ENCODE peak calls at places on chromosomes 16 and 17, in eight cellular contexts. K is heart left ventricle, A is body of pancreas, X is endodermal cell, H is OCI-LY7, W is WERI-Rb-1, P is cardiac muscle cell, Z is astrocyte. C is an unnamed sample.

GRCh38 chr16:57532251-57532625 is 4.1 kb downstream of the CCDC102A start:
- DNase-seq in X (no peak), H (peak; percentile 27), W (peak; percentile 4), Z (no peak), P (no peak), A (no peak), K (no peak), C (no peak)

GRCh38 chr16:89425523-89425922 is 64.8 kb downstream of the ANKRD11 start:
- DNase-seq in K (no peak), A (no peak), P (no peak), H (no peak), Z (no peak), X (no peak), W (no peak), C (no peak)

GRCh38 chr16:82092711-82093110 is 57.7 kb downstream of the HSD17B2 start:
- DNase-seq in Z (peak; percentile 23), K (no peak), P (no peak), A (no peak), H (no peak), W (no peak), X (no peak), C (no peak)

GRCh38 chr17:82299452-82299851 is 18.0 kb downstream of the CD7 start:
- DNase-seq in P (no peak), Z (no peak), K (no peak), W (no peak), X (no peak), H (no peak), A (no peak), C (no peak)

GRCh38 chr17:49508891-49509587 is 13.9 kb downstream of the NGFR start:
- DNase-seq in K (no peak), W (no peak), Z (no peak), P (no peak), A (no peak), H (no peak), X (no peak), C (no peak)

GRCh38 chr17:40417258-40417608 is 463 bp downstream of the TOP2A start:
- DNase-seq in P (peak; percentile 49), Z (no peak), A (no peak), W (peak; percentile 73), X (peak; percentile 83), K (no peak), H (peak; percentile 56), C (no peak)

GRCh38 chr16:66300501-66300900 is 66.0 kb upstream of the CDH5 start:
- DNase-seq in Z (no peak), A (no peak), X (no peak), H (no peak), K (no peak), P (no peak), W (no peak), C (no peak)

GRCh38 chr16:82094942-82095540 is 60.0 kb downstream of the HSD17B2 start:
- DNase-seq in K (no peak), H (no peak), P (no peak), A (no peak), Z (no peak), X (peak; percentile 56), W (no peak), C (no peak)

GRCh38 chr17:18025596-18026407 is 13.2 kb downstream of the ATPAF2 start:
- DNase-seq in W (no peak), X (no peak), H (no peak), P (no peak), Z (peak; percentile 27), K (no peak), A (no peak), C (peak; percentile 16)

GRCh38 chr17:17557796-17558195 is 33.7 kb downstream of the PEMT start:
- DNase-seq in Z (no peak), P (no peak), X (no peak), K (no peak), A (peak; percentile 67), H (no peak), W (no peak), C (peak; percentile 49)

GRCh38 chr17:32861979-32862378 is 14.9 kb downstream of the MYO1D start:
- DNase-seq in H (no peak), W (no peak), K (no peak), P (no peak), X (no peak), A (no peak), Z (no peak), C (no peak)

GRCh38 chr17:56351675-56352074 is 198.4 kb downstream of the ANKFN1 start:
- DNase-seq in H (no peak), A (no peak), K (no peak), X (no peak), P (no peak), Z (no peak), W (no peak), C (no peak)

DNA sequence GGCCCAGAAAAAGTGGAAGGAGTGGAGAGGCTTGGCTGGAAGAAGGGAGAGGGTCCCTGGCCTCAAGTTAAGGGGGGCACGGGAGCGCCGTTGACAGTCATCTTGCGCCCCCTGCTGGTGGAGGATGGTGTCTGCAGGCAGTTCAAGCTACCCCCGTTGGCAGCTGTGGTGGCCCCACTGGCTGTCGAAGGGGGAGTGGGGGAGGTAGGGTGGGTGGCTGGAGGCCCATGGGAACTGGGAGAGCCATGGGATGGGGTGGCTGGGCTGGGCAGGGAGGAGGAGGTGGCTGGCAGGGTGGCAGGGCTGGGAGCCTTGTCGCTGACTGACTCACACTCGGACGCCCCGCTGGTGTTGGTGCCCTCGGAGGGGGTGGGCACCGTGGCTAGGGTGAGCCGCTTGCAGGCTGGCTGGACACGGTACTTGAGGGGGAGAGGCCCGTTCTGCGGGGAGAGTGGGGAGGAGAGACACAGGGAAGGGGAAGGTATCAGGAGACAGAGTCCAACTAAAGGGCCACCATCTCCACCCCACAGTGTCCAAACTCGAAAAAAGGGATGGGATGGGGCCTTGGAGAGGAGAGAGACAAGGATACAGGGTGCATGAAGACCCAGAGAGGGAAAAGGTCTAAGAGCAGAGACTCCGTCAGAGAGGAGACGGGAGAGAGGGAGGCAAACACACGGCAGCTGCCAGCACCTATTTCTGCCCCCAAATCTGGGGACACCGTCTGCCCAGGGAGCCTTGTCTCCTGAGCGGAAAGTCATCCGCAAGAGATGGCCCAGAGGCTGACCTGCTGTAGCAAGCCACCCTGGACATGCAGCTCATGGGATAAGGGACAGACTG is 5.2 kb downstream of the CISD3 start:
- DNase-seq in K (peak; percentile 72), A (peak; percentile 74), X (peak; percentile 94), P (peak; percentile 73), Z (no peak), H (peak; percentile 67), W (peak; percentile 71), C (no peak)
- H3K27ac ChIP-seq in K (peak overlapping the region; percentile 23), A (no peak overlapping the region), X (no peak overlapping the region), P (no peak overlapping the region), Z (no peak overlapping the region), H (no peak overlapping the region), W (no peak overlapping the region), C (no peak overlapping the region)

DNA sequence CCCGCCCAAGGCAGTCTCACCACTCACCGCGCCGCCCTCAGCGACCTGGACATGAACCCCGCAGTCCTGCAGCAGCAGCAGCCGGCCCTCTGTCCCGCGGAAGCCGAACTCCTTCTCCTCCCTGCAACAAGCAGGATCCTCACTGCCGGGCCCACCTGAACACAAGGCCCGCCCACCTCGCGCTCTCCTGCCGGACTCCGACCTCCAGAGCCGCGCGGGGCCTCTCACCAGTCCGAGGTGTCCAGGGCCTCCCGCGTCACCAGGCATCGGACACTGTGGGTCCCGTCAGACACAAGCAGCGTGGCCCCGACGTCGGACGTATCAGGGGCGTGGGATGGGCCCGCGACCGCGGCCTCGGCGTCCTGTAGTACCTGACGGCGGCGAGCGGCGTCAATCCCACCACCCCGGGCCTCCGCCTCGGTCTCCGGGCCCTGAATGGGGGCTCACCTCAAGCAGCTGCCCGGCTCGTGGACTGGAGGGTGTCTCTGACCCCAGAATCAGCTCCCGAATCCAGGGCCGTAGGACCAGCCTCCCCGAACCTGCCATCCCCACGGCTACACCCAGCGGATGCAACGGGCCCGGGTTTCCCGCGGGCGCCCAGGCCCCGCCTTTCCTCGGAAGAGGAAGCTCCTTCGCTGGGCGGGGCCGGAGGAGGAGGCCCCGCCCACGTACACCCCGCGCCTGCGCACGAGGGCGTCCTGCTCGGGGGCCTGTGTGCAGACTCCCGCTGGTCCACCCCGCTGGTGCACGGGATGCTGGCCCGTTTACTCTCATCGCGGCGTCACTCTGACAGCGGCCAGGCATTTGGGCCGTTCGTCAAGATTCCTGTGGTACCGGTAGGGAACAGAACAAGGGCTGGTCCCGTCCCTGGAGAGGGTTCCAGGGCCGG is at the start of gene ACD:
- DNase-seq in W (peak; percentile 88), X (peak; percentile 96), A (peak; percentile 90), H (peak; percentile 95), P (peak; percentile 93), K (peak; percentile 92), Z (peak; percentile 57), C (peak; percentile 95)
- H3K27ac ChIP-seq in W (peak within 1 kb of the TSS; percentile 80), X (peak within 1 kb of the TSS; percentile 83), A (peak within 1 kb of the TSS; percentile 96), H (peak within 1 kb of the TSS; percentile 81), P (peak within 1 kb of the TSS; percentile 48), K (peak within 1 kb of the TSS; percentile 89), Z (peak within 1 kb of the TSS; percentile 86), C (peak within 1 kb of the TSS; percentile 100)

GRCh38 chr16:79769320-79770243 is 169.0 kb upstream of the MAF start:
- DNase-seq in W (no peak), Z (no peak), H (no peak), A (no peak), K (no peak), X (no peak), P (no peak), C (no peak)

GRCh38 chr16:79767597-79768280 is 167.2 kb upstream of the MAF start:
- DNase-seq in A (peak; percentile 11), X (peak; percentile 60), P (no peak), Z (peak; percentile 12), W (no peak), K (peak; percentile 21), H (no peak), C (peak; percentile 2)

GRCh38 chr16:79772028-79772427 is 171.5 kb upstream of the MAF start:
- DNase-seq in W (no peak), X (no peak), Z (no peak), H (no peak), P (no peak), A (no peak), K (no peak), C (no peak)

GRCh38 chr16:79770244-79771064 is 169.9 kb upstream of the MAF start:
- DNase-seq in H (peak; percentile 72), W (peak; percentile 27), P (peak; percentile 96), Z (peak; percentile 72), K (peak; percentile 91), X (peak; percentile 95), A (peak; percentile 92), C (peak; percentile 77)

DNA sequence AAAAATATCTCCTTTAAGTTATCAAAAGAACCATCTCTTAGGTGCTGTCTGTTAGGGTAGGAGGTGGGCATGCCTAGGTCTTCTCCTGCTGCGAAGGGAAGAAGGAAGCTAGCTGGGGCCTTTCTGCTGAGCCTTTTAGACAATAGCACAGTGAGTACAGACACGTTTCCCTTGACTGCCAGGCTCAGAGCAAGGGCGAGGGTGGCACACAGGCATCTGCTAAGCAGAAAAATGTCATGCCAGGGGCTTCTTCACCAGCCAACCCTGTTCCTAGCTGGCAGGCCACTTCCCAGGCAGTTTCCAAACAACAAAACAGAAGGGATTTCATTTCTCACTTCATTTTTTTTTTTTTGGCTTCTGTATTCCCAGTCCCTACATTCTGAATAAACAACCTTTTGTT is 168.1 kb upstream of the MAF start:
- DNase-seq in H (no peak), A (no peak), Z (no peak), P (no peak), W (no peak), X (no peak), K (no peak), C (no peak)
- H3K27ac ChIP-seq in H (no peak overlapping the region), A (peak overlapping the region; percentile 58), Z (no peak overlapping the region), P (no peak overlapping the region), W (no peak overlapping the region), X (no peak overlapping the region), K (peak overlapping the region; percentile 69), C (peak overlapping the region; percentile 40)

GRCh38 chr17:55278173-55278748 is 13.5 kb downstream of the HLF start:
- DNase-seq in K (no peak), Z (no peak), H (no peak), X (no peak), A (no peak), P (no peak), W (no peak), C (no peak)
- H3K27ac ChIP-seq in K (peak overlapping the region; percentile 5), Z (no peak overlapping the region), H (no peak overlapping the region), X (no peak overlapping the region), A (peak overlapping the region; percentile 45), P (no peak overlapping the region), W (no peak overlapping the region), C (no peak overlapping the region)